ENCODE peak calls at places on chromosomes 16 and 17, in four cellular contexts. Q, F, W and C are unnamed samples.
A peak's percentile ranks its signal among the peaks of the same experiment; 100 is the strongest.

GRCh38 chr17:7548585-7549400 is at the start of gene TNFSF12:
- DNase-seq in F (peak; percentile 55), W (peak; percentile 76), Q (peak; percentile 19), C (no peak)

GRCh38 chr17:79783891-79784290 is 5.9 kb downstream of the CBX2 start:
- DNase-seq in F (no peak), Q (no peak), W (peak; percentile 38), C (no peak)

GRCh38 chr16:12416136-12416787 is 387.4 kb downstream of the CPPED1 start:
- DNase-seq in W (no peak), Q (no peak), F (no peak), C (no peak)

GRCh38 chr16:66752379-66752778 is 970 bp upstream of the DYNC1LI2 start:
- DNase-seq in Q (no peak), W (no peak), F (no peak), C (no peak)

GRCh38 chr17:34364741-34365140 is 1.7 kb upstream of the CCL1 start:
- DNase-seq in W (no peak), F (no peak), Q (no peak), C (no peak)

GRCh38 chr17:17204041-17204591 is 2.0 kb downstream of the PLD6 start:
- DNase-seq in W (no peak), F (no peak), Q (no peak), C (no peak)

GRCh38 chr16:89602273-89602951 is 11.0 kb upstream of the DPEP1 start:
- DNase-seq in F (no peak), W (peak; percentile 58), Q (peak; percentile 86), C (peak; percentile 87)

GRCh38 chr17:81537343-81537855 is 9.2 kb downstream of the FSCN2 start:
- DNase-seq in F (peak; percentile 45), W (no peak), Q (no peak), C (no peak)

GRCh38 chr16:1432388-1433262 is 1.7 kb downstream of the PERCC1 start:
- DNase-seq in W (no peak), Q (no peak), F (no peak), C (no peak)

GRCh38 chr17:16325964-16326363 is 27.3 kb downstream of the CENPV start:
- DNase-seq in F (no peak), W (no peak), Q (no peak), C (no peak)

GRCh38 chr17:51709867-51710266 is 448.6 kb downstream of the CA10 start:
- DNase-seq in Q (no peak), W (no peak), F (no peak), C (no peak)

GRCh38 chr17:9456265-9456664 is 119.4 kb downstream of the STX8 start:
- DNase-seq in W (no peak), Q (no peak), F (no peak), C (no peak)

GRCh38 chr16:72876221-72876620 is 171.7 kb downstream of the ZFHX3 start:
- DNase-seq in W (no peak), F (no peak), Q (peak; percentile 91), C (no peak)

GRCh38 chr16:88769617-88770458 is 15.2 kb downstream of the PIEZO1 start:
- DNase-seq in Q (no peak), W (no peak), F (peak; percentile 61), C (no peak)

GRCh38 chr17:11997147-11997971 is at the start of gene ZNF18:
- DNase-seq in F (peak; percentile 97), Q (peak; percentile 94), W (peak; percentile 99), C (peak; percentile 98)

GRCh38 chr17:72726936-72727335 is 365.6 kb downstream of the SLC39A11 start:
- DNase-seq in Q (no peak), F (no peak), W (no peak), C (no peak)

GRCh38 chr16:969508-970378 is 1.0 kb downstream of the LMF1 start:
- DNase-seq in W (peak; percentile 72), F (no peak), Q (no peak), C (peak; percentile 76)

GRCh38 chr17:35051579-35052239 is 11.8 kb downstream of the RFFL start:
- DNase-seq in F (no peak), W (no peak), Q (no peak), C (no peak)

GRCh38 chr17:74305865-74306654 is 20.0 kb upstream of the KIF19 start:
- DNase-seq in Q (no peak), F (no peak), W (no peak), C (no peak)

GRCh38 chr17:46815474-46816353 is 2.8 kb downstream of the WNT3 start:
- DNase-seq in W (no peak), F (no peak), Q (no peak), C (no peak)

GRCh38 chr17:67831268-67831667 is 6.0 kb downstream of the BPTF start:
- DNase-seq in Q (no peak), F (no peak), W (no peak), C (peak; percentile 4)

GRCh38 chr16:81018496-81018895 is 11.5 kb downstream of the CENPN start:
- DNase-seq in Q (no peak), W (no peak), F (no peak), C (no peak)

GRCh38 chr16:1416521-1416941 is 2.0 kb upstream of the UNKL start:
- DNase-seq in Q (no peak), W (no peak), F (no peak), C (no peak)

GRCh38 chr17:13114601-13115024 is 96.8 kb upstream of the ELAC2 start:
- DNase-seq in Q (peak; percentile 19), F (no peak), W (peak; percentile 46), C (peak; percentile 71)
- TF ChIP-seq CTCF in Q (peak; percentile 93), F (no peak), W (no peak), C (peak; percentile 94)

GRCh38 chr16:19680972-19681371 is 37.1 kb downstream of the KNOP1 start:
- DNase-seq in W (no peak), F (no peak), Q (no peak), C (no peak)
- TF ChIP-seq CTCF in W (no peak), F (no peak), Q (peak; percentile 4), C (no peak)

GRCh38 chr17:42118545-42118944 is 2.6 kb downstream of the KAT2A start:
- DNase-seq in Q (no peak), F (no peak), W (no peak), C (no peak)
- TF ChIP-seq CTCF in Q (peak; percentile 64), F (no peak), W (no peak), C (peak; percentile 42)

GRCh38 chr17:20190605-20191004 is 181.4 kb downstream of the SPECC1 start:
- DNase-seq in Q (no peak), W (no peak), F (no peak), C (no peak)

GRCh38 chr17:20191066-20191465 is 181.9 kb downstream of the SPECC1 start:
- DNase-seq in W (no peak), Q (peak; percentile 35), F (no peak), C (no peak)

GRCh38 chr17:20187049-20187448 is 177.9 kb downstream of the SPECC1 start:
- DNase-seq in Q (no peak), W (no peak), F (no peak), C (no peak)

GRCh38 chr17:20189979-20190378 is 180.8 kb downstream of the SPECC1 start:
- DNase-seq in F (no peak), W (no peak), Q (no peak), C (no peak)

GRCh38 chr17:20189322-20189721 is 180.2 kb downstream of the SPECC1 start:
- DNase-seq in W (no peak), F (no peak), Q (no peak), C (no peak)
- TF ChIP-seq CTCF in W (no peak), F (no peak), Q (no peak), C (no peak)

DNA sequence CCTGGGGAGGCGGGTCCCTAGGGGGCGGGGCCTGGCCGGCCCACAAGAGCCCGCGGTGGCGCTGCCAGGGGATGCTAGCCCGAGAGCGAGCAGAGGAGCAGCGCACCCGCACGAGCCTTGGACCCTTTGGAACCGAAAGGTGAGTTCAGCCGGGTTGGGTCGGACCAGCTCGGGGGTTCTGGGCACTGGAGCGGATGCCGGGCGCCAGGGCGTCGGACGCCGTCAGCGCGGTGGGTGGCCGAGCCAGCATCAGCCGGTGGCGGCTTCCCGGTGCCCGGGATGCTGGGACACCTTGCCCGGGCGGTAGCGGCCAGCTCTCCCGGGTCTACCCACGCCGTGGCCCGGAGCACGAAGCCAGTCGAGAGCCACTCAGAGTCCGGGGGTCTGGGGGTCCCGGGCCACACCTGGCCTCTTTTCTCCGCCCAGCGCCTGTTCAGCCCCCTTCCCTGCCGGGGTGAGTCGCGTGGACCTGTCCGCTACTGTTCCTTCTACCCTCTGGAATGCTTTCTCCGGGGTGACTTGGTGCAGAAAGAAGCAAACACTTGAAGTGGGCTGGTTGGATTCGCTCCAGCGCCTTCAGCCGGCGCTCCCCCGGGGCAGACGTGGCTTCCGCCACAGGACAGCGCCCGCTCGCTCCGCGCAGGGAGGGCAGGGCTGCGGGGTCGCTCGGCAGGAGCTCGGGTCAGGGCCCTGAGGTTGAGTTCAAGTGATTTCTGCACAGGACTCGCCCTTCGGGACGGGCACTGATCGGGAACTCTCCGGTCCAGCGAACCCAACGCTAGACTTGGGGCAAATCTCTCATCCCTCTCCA is at the start of gene SCNN1G:
- DNase-seq in W (no peak), Q (no peak), F (no peak), C (no peak)
- TF ChIP-seq CTCF in W (no peak), Q (no peak), F (no peak), C (peak; percentile 74)